ENCODE peak calls at places on chromosomes 7 and 10, in nine cellular contexts. Y is skeletal muscle cell; U is right lobe of liver; K is K562; W is ovary; I is CD8-positive, alpha-beta memory T cell; N is cardiac fibroblast; H is bronchial epithelial cell; V is GM23248. Z is an unnamed sample.

GRCh38 chr10:80407836-80408197 is 534 bp upstream of the PRXL2A start:
- DNase-seq in Y (no peak), U (peak), K (no peak), W (no peak), I (no peak), N (no peak), H (peak), V (peak), Z (no peak)

GRCh38 chr10:82392533-82392932 is 517.5 kb downstream of the NRG3 start:
- DNase-seq in Y (no peak), U (no peak), K (no peak), W (no peak), I (no peak), N (no peak), H (no peak), V (no peak), Z (no peak)

GRCh38 chr7:20647908-20648776 is 32.7 kb downstream of the ABCB5 start:
- DNase-seq in Y (no peak), U (no peak), K (peak), W (no peak), I (no peak), N (peak), H (peak), V (peak), Z (peak)

GRCh38 chr7:10655031-10655430 is 318.6 kb upstream of the PHF14 start:
- DNase-seq in Y (no peak), U (no peak), K (no peak), W (no peak), I (no peak), N (no peak), H (no peak), V (no peak), Z (no peak)

GRCh38 chr10:97584798-97585438 is 729 bp downstream of the HOGA1 start:
- DNase-seq in Y (no peak), U (peak), K (no peak), W (no peak), I (no peak), N (no peak), H (no peak), V (no peak), Z (no peak)

GRCh38 chr10:100045592-100045991 is 35.8 kb upstream of the DNMBP start:
- DNase-seq in Y (no peak), U (no peak), K (no peak), W (no peak), I (no peak), N (peak), H (no peak), V (peak), Z (no peak)

GRCh38 chr10:70352401-70353097 is 29.9 kb downstream of the LRRC20 start:
- DNase-seq in Y (no peak), U (no peak), K (no peak), W (no peak), I (no peak), N (peak), H (peak), V (no peak), Z (no peak)

GRCh38 chr7:158546626-158547025 is 41.0 kb downstream of the PTPRN2 start:
- DNase-seq in Y (no peak), U (no peak), K (no peak), W (no peak), I (no peak), N (no peak), H (no peak), V (no peak), Z (no peak)

GRCh38 chr10:45373783-45374450 is at the start of gene ALOX5:
- DNase-seq in Y (no peak), U (peak), K (peak), W (peak), I (no peak), N (peak), H (no peak), V (peak), Z (peak)

GRCh38 chr7:81339946-81340345 is 421.1 kb upstream of the SEMA3C start:
- DNase-seq in Y (no peak), U (no peak), K (no peak), W (no peak), I (no peak), N (no peak), H (no peak), V (peak), Z (no peak)

GRCh38 chr7:101941481-101942383 is 124.3 kb downstream of the CUX1 start:
- DNase-seq in Y (peak), U (no peak), K (peak), W (peak), I (no peak), N (peak), H (peak), V (peak), Z (peak)

GRCh38 chr10:7409045-7409731 is 1.6 kb downstream of the SFMBT2 start:
- DNase-seq in Y (no peak), U (peak), K (peak), W (peak), I (peak), N (peak), H (no peak), V (peak), Z (peak)

GRCh38 chr7:50266893-50267386 is 37.6 kb upstream of the IKZF1 start:
- DNase-seq in Y (no peak), U (no peak), K (peak), W (no peak), I (peak), N (no peak), H (no peak), V (no peak), Z (peak)

DNA sequence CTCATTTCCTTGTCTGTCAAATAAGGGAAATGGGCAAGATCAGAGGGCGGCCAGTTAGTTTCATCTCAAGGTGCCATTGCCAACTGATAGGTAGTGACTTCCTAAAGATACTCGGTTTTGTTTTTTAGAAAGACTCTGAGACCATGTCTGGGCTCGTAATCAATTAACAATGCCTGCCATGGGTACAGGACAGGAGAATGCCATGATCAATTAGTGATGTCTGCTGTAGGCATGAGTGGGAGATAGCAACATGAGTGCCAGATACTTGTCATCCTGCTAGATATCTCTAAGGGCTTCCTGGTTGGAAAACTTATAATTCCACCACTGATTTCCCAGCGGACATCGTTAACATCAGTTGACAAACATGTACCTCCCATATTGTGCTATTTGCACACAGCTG is 64.8 kb downstream of the SH3PXD2A start:
- DNase-seq in Y (no peak), U (no peak), K (no peak), W (no peak), I (no peak), N (no peak), H (no peak), V (no peak), Z (no peak)
- H3K4me3 ChIP-seq in Y (no peak), U (no peak), K (no peak), W (no peak), I (no peak), N (no peak), H (no peak), V (no peak), Z (no peak)

GRCh38 chr7:54544356-54545240 is 2.4 kb downstream of the VSTM2A start:
- DNase-seq in Y (no peak), U (no peak), K (no peak), W (no peak), I (no peak), N (no peak), H (no peak), V (no peak), Z (no peak)

GRCh38 chr7:54546081-54546985 is 4.2 kb downstream of the VSTM2A start:
- DNase-seq in Y (no peak), U (no peak), K (peak), W (no peak), I (no peak), N (no peak), H (no peak), V (no peak), Z (no peak)

GRCh38 chr7:54542920-54543539 is 855 bp downstream of the VSTM2A start:
- DNase-seq in Y (no peak), U (no peak), K (no peak), W (no peak), I (no peak), N (peak), H (peak), V (peak), Z (no peak)

GRCh38 chr7:54545241-54545563 is 3.0 kb downstream of the VSTM2A start:
- DNase-seq in Y (no peak), U (no peak), K (no peak), W (no peak), I (no peak), N (no peak), H (no peak), V (no peak), Z (no peak)

DNA sequence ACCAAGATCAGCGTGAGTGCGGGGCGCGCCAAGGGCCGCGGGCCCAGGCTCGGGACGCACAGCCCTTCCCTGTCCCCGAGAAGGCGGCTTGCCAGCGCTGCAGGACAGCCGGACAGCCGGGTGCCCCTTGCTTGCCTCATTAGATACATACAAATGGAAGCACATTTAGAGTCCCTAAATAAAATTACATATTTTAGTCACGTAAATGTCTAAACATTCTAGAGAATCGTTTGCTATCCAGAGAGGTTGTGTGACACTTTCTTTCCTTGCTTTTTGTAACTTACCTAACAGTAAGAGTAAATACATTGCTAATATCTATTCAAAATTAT is 4.8 kb downstream of the VSTM2A start:
- DNase-seq in Y (no peak), U (no peak), K (no peak), W (no peak), I (no peak), N (no peak), H (no peak), V (peak), Z (no peak)
- H3K4me3 ChIP-seq in Y (peak), U (no peak), K (no peak), W (peak), I (no peak), N (no peak), H (no peak), V (no peak), Z (no peak)

GRCh38 chr7:19275000-19275399 is 129.8 kb upstream of the FERD3L start:
- DNase-seq in Y (no peak), U (no peak), K (no peak), W (no peak), I (no peak), N (no peak), H (no peak), V (no peak), Z (no peak)

GRCh38 chr7:19268737-19269136 is 123.5 kb upstream of the FERD3L start:
- DNase-seq in Y (peak), U (no peak), K (no peak), W (no peak), I (no peak), N (peak), H (no peak), V (peak), Z (no peak)

DNA sequence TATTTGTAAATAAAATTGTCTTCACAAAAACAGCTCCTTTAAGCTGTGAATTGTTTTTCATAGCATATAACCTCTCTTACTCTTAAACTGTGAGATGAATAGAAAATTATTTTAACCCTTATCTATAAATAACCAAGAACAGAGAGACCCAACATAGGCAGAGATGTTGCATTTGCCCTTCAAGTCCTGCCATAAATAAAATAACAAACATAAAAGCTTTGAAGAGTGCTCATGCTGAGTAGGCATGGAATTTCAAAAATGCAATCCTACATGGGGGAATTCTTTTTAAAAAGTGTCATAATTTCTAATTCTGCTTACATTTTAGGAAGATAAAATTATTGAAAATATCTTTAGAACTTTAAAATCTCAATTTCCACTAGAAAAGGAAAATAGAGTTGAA is 124.1 kb upstream of the FERD3L start:
- DNase-seq in Y (no peak), U (no peak), K (no peak), W (no peak), I (no peak), N (no peak), H (no peak), V (no peak), Z (no peak)
- H3K4me3 ChIP-seq in Y (no peak), U (no peak), K (no peak), W (no peak), I (no peak), N (no peak), H (no peak), V (peak), Z (no peak)

DNA sequence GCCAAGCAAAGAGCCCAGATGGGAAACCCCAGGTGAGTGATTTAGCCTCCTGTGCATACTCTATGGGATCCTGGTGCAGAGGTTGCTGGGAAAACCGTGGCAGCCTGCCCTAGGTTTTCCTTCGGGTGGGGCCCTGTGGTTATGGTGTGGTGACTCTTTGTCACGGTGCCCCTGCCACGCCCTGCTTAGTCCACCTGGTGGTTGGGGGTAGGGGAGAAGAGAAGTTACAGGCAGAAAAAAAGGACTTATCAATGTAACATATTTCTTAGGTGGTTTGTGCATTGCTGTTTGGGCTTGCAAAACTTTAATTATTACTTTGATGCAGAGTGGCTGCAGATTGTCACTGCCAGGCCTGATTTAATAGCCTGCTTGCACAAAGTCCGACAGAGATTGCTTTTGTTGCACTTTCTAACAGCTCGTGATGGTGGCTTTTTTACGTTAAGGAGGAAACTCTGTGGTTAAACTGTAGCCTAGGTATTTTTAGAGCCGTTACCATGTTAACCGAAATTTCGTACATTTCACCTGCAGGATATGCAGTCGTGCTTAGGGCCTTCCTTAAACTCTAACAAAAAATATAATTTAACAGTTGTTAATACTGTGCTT is 197.4 kb downstream of the RNLS start:
- DNase-seq in Y (no peak), U (peak), K (no peak), W (no peak), I (peak), N (no peak), H (peak), V (no peak), Z (peak)
- H3K4me3 ChIP-seq in Y (no peak), U (peak), K (no peak), W (no peak), I (peak), N (no peak), H (no peak), V (no peak), Z (peak)

Z was measured in Karpas-422.